ENCODE peak calls at places on chromosome 21, in five cellular contexts. R is SK-N-SH, T is K562, Q is GM12878, L is GM12891. H is an unnamed sample.

GRCh38 chr21:28936036-28936435 is 56.6 kb downstream of the LTN1 start:
- DNase-seq in R (no peak), T (no peak), Q (no peak), L (no peak), H (no peak)

GRCh38 chr21:28952686-28953085 is 40.0 kb downstream of the LTN1 start:
- DNase-seq in R (no peak), T (no peak), Q (no peak), L (no peak), H (no peak)

GRCh38 chr21:32843561-32843960 is 72.0 kb upstream of the PAXBP1 start:
- DNase-seq in R (no peak), T (no peak), Q (no peak), L (no peak), H (no peak)

GRCh38 chr21:26684866-26685265 is 111.8 kb upstream of the CYYR1 start:
- DNase-seq in R (no peak), T (no peak), Q (no peak), L (no peak), H (no peak)

GRCh38 chr21:38712076-38712475 is 93.7 kb upstream of the ETS2 start:
- DNase-seq in R (peak), T (no peak), Q (no peak), L (no peak), H (no peak)

GRCh38 chr21:37219766-37220432 is 47.2 kb downstream of the VPS26C start:
- DNase-seq in R (no peak), T (no peak), Q (no peak), L (no peak), H (no peak)

GRCh38 chr21:27759091-27759659 is 792.3 kb upstream of the ADAMTS5 start:
- DNase-seq in R (no peak), T (no peak), Q (no peak), L (no peak), H (no peak)

GRCh38 chr21:39904457-39904856 is 37.2 kb downstream of the PCP4 start:
- DNase-seq in R (no peak), T (no peak), Q (no peak), L (no peak), H (no peak)

GRCh38 chr21:16536661-16537359 is 807.0 kb downstream of the USP25 start:
- DNase-seq in R (no peak), T (no peak), Q (no peak), L (no peak), H (no peak)

GRCh38 chr21:44334637-44335030 is 4.6 kb downstream of the CFAP410 start:
- DNase-seq in R (no peak), T (no peak), Q (no peak), L (no peak), H (no peak)

GRCh38 chr21:44338971-44339910 is at the start of gene CFAP410:
- DNase-seq in R (peak), T (peak), Q (peak), L (peak), H (peak)

GRCh38 chr21:44335266-44336059 is 3.7 kb downstream of the CFAP410 start:
- DNase-seq in R (no peak), T (no peak), Q (no peak), L (no peak), H (no peak)

GRCh38 chr21:44337428-44337827 is 1.8 kb downstream of the CFAP410 start:
- DNase-seq in R (no peak), T (no peak), Q (no peak), L (no peak), H (no peak)

GRCh38 chr21:44337941-44338895 is 972 bp downstream of the CFAP410 start:
- DNase-seq in R (peak), T (peak), Q (no peak), L (no peak), H (no peak)
- TF ChIP-seq TAF1 in R (no peak), T (no peak), Q (no peak), L (no peak), H (no peak)

GRCh38 chr21:41283211-41283818 is 33.3 kb upstream of the FAM3B start:
- DNase-seq in R (peak), T (peak), Q (peak), L (peak), H (peak)
- TF ChIP-seq POLR2AphosphoS5 in R (no peak), T (no peak), Q (no peak), L (no peak), H (no peak)

DNA sequence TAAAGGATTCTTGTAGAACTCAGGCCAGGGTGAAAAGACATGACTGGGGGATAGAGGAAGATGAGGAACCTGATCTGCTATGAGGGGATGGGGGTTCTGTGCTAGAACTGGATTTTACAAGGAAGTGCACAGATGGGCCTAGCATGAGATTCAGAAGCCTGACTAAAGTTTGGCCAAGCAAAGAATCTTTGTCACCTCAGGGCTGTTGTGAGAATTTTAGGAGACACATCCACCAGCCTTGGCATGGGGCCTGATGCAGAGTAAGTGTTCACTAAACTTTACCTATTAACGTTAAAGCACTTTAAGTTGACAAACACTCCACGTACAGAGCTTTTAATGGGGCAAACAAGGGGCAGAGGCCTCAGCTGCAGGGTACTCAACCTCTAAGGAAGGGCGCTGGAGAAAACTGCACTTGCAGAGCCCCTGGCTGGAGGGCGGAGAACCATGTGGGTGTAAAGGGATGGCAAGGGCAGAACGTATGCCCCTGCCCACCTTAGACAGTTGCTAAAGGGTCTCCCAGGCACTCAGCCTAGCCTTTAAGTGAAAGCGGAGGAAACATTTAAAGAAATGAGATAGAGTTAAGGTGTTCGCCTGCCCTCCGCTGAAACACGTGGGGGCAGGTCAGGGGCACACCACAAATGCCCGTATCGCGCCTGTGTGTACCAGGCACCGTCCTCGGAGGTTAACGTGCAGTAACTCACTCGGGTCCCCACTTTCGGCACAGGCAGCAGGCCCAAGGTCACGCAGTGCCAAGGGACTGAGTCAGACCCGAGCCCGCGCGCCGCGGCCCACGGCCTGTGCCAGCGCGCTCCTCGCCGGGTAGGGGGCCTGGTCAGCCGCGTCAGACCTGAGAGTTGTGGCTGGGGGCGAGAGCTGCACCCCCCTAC is 990 bp upstream of the MRPS6 start:
- DNase-seq in R (no peak), T (no peak), Q (no peak), L (no peak), H (no peak)
- TF ChIP-seq TAF1 in R (no peak), T (no peak), Q (no peak), L (no peak), H (no peak)

GRCh38 chr21:36135391-36136094 is 664 bp downstream of the CBR3 start:
- DNase-seq in R (peak), T (peak), Q (no peak), L (peak), H (peak)
- TF ChIP-seq POLR2AphosphoS5 in R (peak), T (no peak), Q (no peak), L (no peak), H (no peak)

GRCh38 chr21:41648591-41649031 is 118.2 kb downstream of the RIPK4 start:
- DNase-seq in R (no peak), T (no peak), Q (no peak), L (no peak), H (no peak)
- TF ChIP-seq TAF1 in R (no peak), T (no peak), Q (no peak), L (no peak), H (no peak)

GRCh38 chr21:18741954-18742353 is 338.4 kb upstream of the TMPRSS15 start:
- DNase-seq in R (no peak), T (no peak), Q (no peak), L (no peak), H (no peak)

GRCh38 chr21:18743523-18743922 is 339.9 kb upstream of the TMPRSS15 start:
- DNase-seq in R (no peak), T (no peak), Q (no peak), L (no peak), H (no peak)

DNA sequence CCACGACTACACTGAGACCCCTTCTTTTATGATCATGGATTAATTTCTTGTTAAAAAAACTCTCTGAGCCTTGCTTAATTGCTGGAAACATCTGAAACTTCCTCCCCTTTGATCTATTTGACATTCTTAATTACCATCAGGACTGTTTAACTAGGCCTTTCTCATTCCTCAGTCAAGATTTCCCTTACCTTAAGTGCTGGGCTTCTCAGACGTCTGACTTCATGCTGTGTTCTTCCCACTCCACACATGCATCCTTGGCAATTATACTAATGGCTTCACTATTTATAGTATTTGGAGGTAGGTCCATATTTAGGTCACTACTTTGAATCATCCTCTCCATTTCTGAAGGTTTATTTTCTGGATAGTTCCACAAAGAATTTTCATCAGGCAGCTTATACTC is 341.3 kb upstream of the TMPRSS15 start:
- DNase-seq in R (no peak), T (no peak), Q (no peak), L (no peak), H (no peak)
- TF ChIP-seq POLR2AphosphoS5 in R (no peak), T (no peak), Q (no peak), L (no peak), H (no peak)

DNA sequence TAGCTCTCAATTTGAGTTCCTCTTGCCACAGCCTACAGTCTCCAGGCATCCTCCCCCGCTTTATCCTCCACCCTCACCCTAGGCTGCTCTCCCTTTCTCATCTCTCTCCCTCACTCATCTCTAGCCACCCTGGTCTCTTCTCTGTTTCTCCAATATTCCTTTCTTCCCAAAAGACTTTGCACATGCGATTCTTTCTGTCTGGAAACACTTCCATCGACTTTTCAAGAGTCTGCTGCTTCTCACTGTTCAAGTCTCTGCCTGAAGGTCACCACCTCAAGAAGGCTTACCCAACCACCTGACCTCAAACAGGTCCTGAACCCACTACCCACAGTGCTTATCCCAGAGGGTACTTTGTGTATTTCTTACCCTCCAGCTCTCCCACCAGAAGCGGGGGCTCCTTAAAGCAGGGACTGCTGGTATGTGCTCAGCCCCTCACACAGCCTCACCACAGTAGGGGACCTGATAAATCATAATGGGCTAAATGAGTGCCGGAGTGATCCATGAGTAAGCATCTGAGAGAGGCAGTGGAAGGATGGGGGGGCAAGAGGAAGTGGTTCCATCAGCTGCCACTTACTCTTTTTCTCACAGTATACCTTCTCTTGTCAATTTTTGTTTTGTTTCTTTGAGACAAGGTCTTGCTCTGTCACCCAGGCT is 14.3 kb upstream of the KRTAP19-8 start:
- DNase-seq in R (no peak), T (no peak), Q (no peak), L (no peak), H (no peak)
- TF ChIP-seq TAF1 in R (no peak), T (no peak), Q (no peak), L (no peak), H (no peak)

DNA sequence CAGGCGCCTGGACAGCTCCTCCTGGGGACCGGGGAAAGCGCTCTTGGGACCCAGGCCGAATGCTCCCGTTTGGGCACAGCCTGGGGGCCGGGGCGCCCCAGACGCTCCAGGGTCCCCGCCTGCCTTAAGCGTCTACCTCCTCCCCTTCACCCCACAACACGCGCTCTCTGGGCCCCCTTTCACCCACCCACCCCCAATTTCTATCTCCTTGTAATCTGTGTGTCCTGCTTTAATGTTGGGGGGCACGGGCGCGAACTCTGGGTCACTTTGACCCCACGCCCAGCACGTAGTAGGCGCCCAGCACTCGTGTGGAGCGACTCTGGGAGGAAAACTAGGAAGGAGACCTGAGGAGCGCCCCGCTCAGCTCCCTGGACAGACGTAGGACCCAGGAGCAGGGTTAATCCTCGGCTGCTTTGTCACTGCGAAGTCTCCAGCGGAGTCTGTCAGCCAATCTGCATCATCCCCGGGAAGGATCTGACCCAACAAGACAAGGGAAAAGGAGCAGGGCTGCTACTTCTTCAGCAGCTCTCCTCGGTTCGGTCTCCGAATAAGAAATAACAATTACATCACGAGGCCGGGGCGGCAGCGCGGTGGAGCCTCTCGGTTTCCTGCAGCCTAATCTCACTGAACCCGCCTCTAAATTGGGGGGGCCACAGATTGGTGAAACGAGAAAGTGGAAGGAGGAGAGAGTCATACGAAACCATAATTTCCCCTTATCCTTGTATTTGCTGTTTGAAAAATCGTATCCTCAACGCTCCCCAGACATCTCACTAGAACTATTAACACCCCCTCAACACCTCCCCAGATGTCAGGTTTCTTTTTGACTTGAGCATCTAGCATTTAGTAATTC is 806 bp upstream of the NRIP1 start:
- DNase-seq in R (peak), T (peak), Q (no peak), L (no peak), H (no peak)
- TF ChIP-seq POLR2AphosphoS5 in R (no peak), T (no peak), Q (peak), L (peak), H (no peak)

DNA sequence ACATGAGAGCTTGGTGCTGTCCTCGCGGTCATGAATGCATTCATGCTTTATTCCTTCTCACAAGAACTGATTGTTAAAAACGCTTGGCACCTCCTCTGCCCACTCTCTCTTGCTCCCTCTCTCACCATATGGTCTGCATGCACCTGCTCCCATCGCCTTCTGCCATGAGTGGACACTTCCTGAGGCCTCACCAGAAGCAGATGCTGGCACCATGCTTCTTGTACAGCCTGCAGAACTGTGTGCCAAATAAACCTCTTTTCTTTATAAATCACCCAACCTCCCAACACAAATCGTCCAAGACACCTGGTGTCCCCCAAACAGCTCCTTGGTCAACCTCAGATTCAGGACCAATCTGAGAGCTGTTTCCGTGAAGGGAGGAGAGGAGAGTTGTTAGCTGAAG is 43.3 kb upstream of the PCBP3 start:
- DNase-seq in R (no peak), T (no peak), Q (no peak), L (no peak), H (no peak)
- TF ChIP-seq TAF1 in R (no peak), T (no peak), Q (no peak), L (no peak), H (no peak)

GRCh38 chr21:44351535-44352252 is 1.7 kb upstream of the TRPM2 start:
- DNase-seq in R (no peak), T (no peak), Q (no peak), L (no peak), H (no peak)
- TF ChIP-seq POLR2AphosphoS5 in R (no peak), T (no peak), Q (no peak), L (no peak), H (no peak)